ENCODE peak calls at places on chromosomes 13 and 19, in eight cellular contexts. I is breast epithelium, G is transverse colon, W is esophagus squamous epithelium, P is HCT116, E is body of pancreas, X is K562, S is endothelial cell of umbilical vein. A is an unnamed sample.

GRCh38 chr19:43798546-43799409 is 3.5 kb downstream of the LYPD5 start:
- DNase-seq in G (peak), S (no peak), E (peak), I (peak), X (peak), W (no peak), P (peak), A (peak)

GRCh38 chr19:40592170-40592569 is 9.0 kb upstream of the LTBP4 start:
- DNase-seq in I (no peak), X (no peak), W (no peak), P (no peak), E (no peak), G (no peak), S (peak), A (no peak)

GRCh38 chr19:55703790-55704215 is 28.8 kb downstream of the EPN1 start:
- DNase-seq in X (peak), W (no peak), I (no peak), E (peak), G (peak), P (peak), S (peak), A (no peak)

GRCh38 chr13:95050800-95051620 is 250.2 kb downstream of the ABCC4 start:
- DNase-seq in P (no peak), S (no peak), I (no peak), G (no peak), X (no peak), W (no peak), E (no peak), A (no peak)

GRCh38 chr19:11380653-11381534 is 3.2 kb downstream of the EPOR start:
- DNase-seq in G (peak), X (peak), P (peak), I (peak), S (peak), E (peak), W (peak), A (peak)

GRCh38 chr19:13640611-13641010 is 123.7 kb upstream of the MRI1 start:
- DNase-seq in E (no peak), X (no peak), P (no peak), W (no peak), G (no peak), S (no peak), I (no peak), A (no peak)

GRCh38 chr13:19927117-19927734 is 31.3 kb upstream of the ZMYM2 start:
- DNase-seq in P (peak), G (no peak), W (no peak), S (peak), X (no peak), I (no peak), E (no peak), A (no peak)

GRCh38 chr13:74820809-74821208 is 661.2 kb downstream of the TBC1D4 start:
- DNase-seq in E (no peak), G (no peak), W (no peak), X (no peak), P (no peak), S (no peak), I (no peak), A (no peak)

GRCh38 chr19:33795370-33796163 is 1.1 kb upstream of the KCTD15 start:
- DNase-seq in E (peak), I (peak), P (no peak), W (no peak), G (peak), S (peak), X (peak), A (peak)

GRCh38 chr19:15780595-15781418 is 6.7 kb upstream of the OR10H5 start:
- DNase-seq in G (peak), P (no peak), X (no peak), S (no peak), E (no peak), W (no peak), I (peak), A (no peak)

GRCh38 chr19:2371656-2372055 is 11.6 kb downstream of the TMPRSS9 start:
- DNase-seq in I (no peak), G (no peak), E (no peak), P (no peak), S (no peak), W (no peak), X (no peak), A (no peak)

GRCh38 chr19:2223959-2224358 is 12.2 kb downstream of the PLEKHJ1 start:
- DNase-seq in X (no peak), G (no peak), W (no peak), P (no peak), E (no peak), S (no peak), I (no peak), A (peak)

GRCh38 chr13:99415851-99416331 is 85.4 kb upstream of the TM9SF2 start:
- DNase-seq in P (no peak), X (no peak), E (no peak), G (no peak), S (no peak), W (no peak), I (no peak), A (no peak)

GRCh38 chr13:40433577-40433976 is 232.9 kb downstream of the FOXO1 start:
- DNase-seq in E (no peak), X (no peak), G (peak), S (no peak), P (no peak), W (no peak), I (no peak), A (no peak)

GRCh38 chr19:15198006-15198356 is 2.8 kb downstream of the NOTCH3 start:
- DNase-seq in G (peak), W (no peak), X (no peak), P (no peak), S (no peak), E (no peak), I (no peak), A (no peak)

GRCh38 chr13:45122941-45123340 is 2.6 kb downstream of the GTF2F2 start:
- DNase-seq in P (no peak), E (no peak), W (no peak), S (no peak), I (no peak), X (peak), G (no peak), A (no peak)

GRCh38 chr19:17555480-17555928 is at the start of gene COLGALT1:
- DNase-seq in W (peak), E (peak), S (peak), I (peak), X (peak), G (peak), P (peak), A (peak)

GRCh38 chr19:32674153-32674958 is 624 bp downstream of the ANKRD27 start:
- DNase-seq in S (peak), E (no peak), X (no peak), I (no peak), P (no peak), W (no peak), G (no peak), A (no peak)

GRCh38 chr19:31166206-31166605 is 183.0 kb downstream of the TSHZ3 start:
- DNase-seq in P (no peak), W (no peak), G (no peak), E (no peak), S (no peak), X (no peak), I (no peak), A (no peak)

GRCh38 chr19:38713865-38714264 is 30.4 kb downstream of the CAPN12 start:
- DNase-seq in P (no peak), S (no peak), G (no peak), E (no peak), W (no peak), I (no peak), X (no peak), A (no peak)

GRCh38 chr19:34187011-34187410 is 14.7 kb downstream of the LSM14A start:
- DNase-seq in W (no peak), I (no peak), S (no peak), P (no peak), E (no peak), X (no peak), G (no peak), A (no peak)

GRCh38 chr13:99218969-99219368 is 18.3 kb downstream of the UBAC2 start:
- DNase-seq in E (no peak), W (no peak), G (peak), I (no peak), X (no peak), S (no peak), P (no peak), A (no peak)

GRCh38 chr19:17304386-17305047 is 1.2 kb upstream of the MRPL34 start:
- DNase-seq in P (no peak), G (no peak), S (no peak), E (no peak), X (no peak), W (no peak), I (peak), A (no peak)

GRCh38 chr19:30303131-30303654 is 69.0 kb upstream of the ZNF536 start:
- DNase-seq in I (no peak), X (no peak), S (no peak), P (no peak), E (no peak), G (no peak), W (no peak), A (no peak)

GRCh38 chr13:27211771-27212364 is 39.5 kb upstream of the RPL21 start:
- DNase-seq in E (no peak), I (no peak), S (no peak), P (peak), W (no peak), X (no peak), G (no peak), A (no peak)

GRCh38 chr13:99432637-99433542 is 68.4 kb upstream of the TM9SF2 start:
- DNase-seq in I (peak), W (peak), E (peak), G (peak), X (no peak), P (peak), S (peak), A (peak)

DNA sequence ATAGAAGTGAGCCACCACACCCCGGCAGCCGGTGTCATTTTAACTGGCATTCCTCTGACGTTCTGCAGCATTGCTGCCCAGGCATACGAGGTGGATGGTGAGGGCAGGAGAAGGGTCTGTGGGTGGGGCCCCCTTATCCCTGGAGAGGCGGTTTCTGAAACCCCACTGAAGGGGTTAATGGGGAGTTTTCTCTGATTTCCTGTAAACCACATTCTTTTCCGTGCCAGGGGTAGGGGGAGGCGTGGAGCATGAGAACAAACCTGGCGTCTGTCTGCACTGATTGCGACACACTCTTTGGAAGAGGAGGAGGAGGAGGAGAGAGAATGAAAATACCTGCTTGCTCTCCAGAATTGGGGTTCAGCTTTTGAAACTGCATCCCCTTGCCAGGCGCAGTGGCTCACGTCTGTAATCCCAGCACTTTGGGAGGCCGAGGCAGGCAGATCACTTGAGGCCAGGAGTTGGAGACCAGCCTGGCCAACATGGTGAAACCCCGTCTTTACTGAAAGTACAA is 2.7 kb upstream of the C3 start:
- DNase-seq in W (no peak), G (no peak), I (peak), X (no peak), S (no peak), P (no peak), E (peak), A (no peak)
- TF ChIP-seq POLR2A in W (no peak), G (no peak), I (no peak), X (no peak), S (no peak), P (no peak), E (peak), A (no peak)

GRCh38 chr19:44900328-44901244 is 5.0 kb upstream of the APOE start:
- DNase-seq in X (no peak), E (no peak), W (no peak), G (no peak), S (no peak), I (no peak), P (no peak), A (no peak)
- TF ChIP-seq POLR2A in X (peak), E (no peak), W (no peak), G (no peak), S (no peak), I (no peak), P (no peak), A (no peak)

GRCh38 chr19:21084343-21084742 is 2.3 kb downstream of the ZNF714 start:
- DNase-seq in X (no peak), P (no peak), I (no peak), S (no peak), G (no peak), W (no peak), E (no peak), A (no peak)

GRCh38 chr19:21087871-21088270 is 5.9 kb downstream of the ZNF714 start:
- DNase-seq in S (no peak), G (no peak), I (no peak), X (no peak), P (no peak), W (no peak), E (no peak), A (no peak)

GRCh38 chr19:21082011-21082975 is at the start of gene ZNF714:
- DNase-seq in I (peak), E (peak), P (peak), W (peak), X (peak), S (peak), G (peak), A (peak)
- TF ChIP-seq POLR2A in I (no peak), E (peak), P (peak), W (no peak), X (peak), S (peak), G (peak), A (peak)

GRCh38 chr19:45476349-45476717 is 8.5 kb downstream of the FOSB start:
- DNase-seq in P (no peak), S (no peak), W (no peak), G (no peak), E (no peak), I (no peak), X (no peak), A (no peak)

GRCh38 chr19:45477713-45478453 is 10.1 kb downstream of the FOSB start:
- DNase-seq in E (no peak), G (no peak), S (no peak), I (no peak), W (no peak), P (no peak), X (peak), A (no peak)

GRCh38 chr19:45477216-45477615 is 9.4 kb downstream of the FOSB start:
- DNase-seq in G (no peak), P (no peak), S (no peak), W (no peak), E (no peak), X (no peak), I (no peak), A (no peak)

GRCh38 chr19:45475537-45476348 is 7.9 kb downstream of the FOSB start:
- DNase-seq in G (no peak), I (no peak), P (no peak), S (no peak), X (no peak), E (no peak), W (no peak), A (no peak)

DNA sequence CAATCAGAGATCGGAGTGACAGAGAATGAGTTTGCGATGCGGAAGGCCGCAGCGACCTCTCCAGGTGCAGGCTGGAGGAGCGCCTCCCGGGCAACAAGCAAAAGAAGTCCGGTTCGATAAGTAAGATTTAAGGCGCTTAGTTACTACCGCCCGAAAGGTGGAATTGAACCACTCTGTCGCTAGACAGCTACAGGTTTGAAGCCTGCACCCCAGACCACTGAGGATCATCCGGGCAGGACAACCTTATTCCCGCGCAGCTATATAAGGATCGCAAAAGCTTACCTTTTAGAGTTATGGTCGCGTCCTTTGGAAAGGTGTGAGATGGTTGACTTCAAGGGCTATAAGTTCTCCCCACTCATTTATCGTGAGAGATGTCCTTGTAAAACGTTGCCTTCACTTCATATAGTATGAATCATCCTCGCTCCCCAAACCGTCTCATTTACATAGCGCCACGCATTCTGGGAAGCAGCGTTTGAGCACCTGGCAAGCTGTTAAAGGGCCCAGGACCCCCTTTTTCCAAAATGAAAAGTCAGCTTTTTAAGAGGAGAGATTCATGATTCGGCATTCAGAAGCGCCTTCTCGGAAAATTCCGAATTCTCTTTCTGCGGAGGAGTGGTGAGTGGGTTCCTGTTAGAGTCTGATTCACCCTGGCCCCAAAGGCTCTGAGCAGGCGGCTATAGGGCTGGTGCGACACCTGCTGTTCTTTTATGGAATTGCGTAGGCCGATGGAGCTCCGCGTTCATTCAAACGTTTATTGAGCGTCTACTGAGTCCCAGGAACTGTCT is 10.8 kb downstream of the FOSB start:
- DNase-seq in G (peak), W (peak), X (peak), P (peak), S (peak), I (peak), E (peak), A (peak)
- TF ChIP-seq POLR2A in G (peak), W (no peak), X (peak), P (peak), S (no peak), I (no peak), E (peak), A (peak)

GRCh38 chr19:45079063-45079910 is at the start of gene GEMIN7:
- DNase-seq in W (no peak), E (peak), S (peak), G (peak), X (peak), I (peak), P (peak), A (peak)
- TF ChIP-seq POLR2A in W (no peak), E (peak), S (no peak), G (peak), X (peak), I (no peak), P (no peak), A (peak)

GRCh38 chr19:49016067-49016839 is 638 bp downstream of the LHB start:
- DNase-seq in X (no peak), W (no peak), E (no peak), G (no peak), S (no peak), P (no peak), I (no peak), A (no peak)
- TF ChIP-seq POLR2A in X (no peak), W (no peak), E (no peak), G (no peak), S (no peak), P (no peak), I (no peak), A (no peak)

GRCh38 chr13:36819064-36819810 is at the start of gene RFXAP:
- DNase-seq in G (peak), W (peak), P (peak), S (peak), X (peak), E (peak), I (peak), A (peak)
- TF ChIP-seq POLR2A in G (peak), W (no peak), P (peak), S (peak), X (peak), E (peak), I (peak), A (peak)